ENCODE peak calls at places on chromosomes 5 and 9, in five cellular contexts. One of them, this sample, is unnamed. For H3K4me1, the result is how much of the 10 kb centered on the place peaks cover.

GRCh38 chr9:121156263-121156731 is 45.4 kb downstream of the RAB14 start:
- DNase-seq in tibial nerve: no peak
- DNase-seq in transverse colon: no peak
- DNase-seq in A673: no peak
- DNase-seq in PC-3: peak
- DNase-seq in this sample: peak

GRCh38 chr5:61468483-61468865 is 136.4 kb downstream of the ZSWIM6 start:
- DNase-seq in tibial nerve: no peak
- DNase-seq in transverse colon: no peak
- DNase-seq in A673: peak
- DNase-seq in PC-3: no peak
- DNase-seq in this sample: no peak

GRCh38 chr5:156640751-156641241 is 209.3 kb upstream of the PPP1R2B start:
- DNase-seq in tibial nerve: no peak
- DNase-seq in transverse colon: no peak
- DNase-seq in A673: no peak
- DNase-seq in PC-3: no peak
- DNase-seq in this sample: no peak

GRCh38 chr5:180078348-180078747 is 6.8 kb upstream of the RNF130 start:
- DNase-seq in tibial nerve: no peak
- DNase-seq in transverse colon: no peak
- DNase-seq in A673: no peak
- DNase-seq in PC-3: no peak
- DNase-seq in this sample: no peak

GRCh38 chr9:124278054-124278540 is 20.3 kb downstream of the NEK6 start:
- DNase-seq in tibial nerve: no peak
- DNase-seq in transverse colon: no peak
- DNase-seq in A673: no peak
- DNase-seq in PC-3: no peak
- DNase-seq in this sample: no peak

GRCh38 chr9:70614786-70615565 is 200.5 kb upstream of the KLF9 start:
- DNase-seq in tibial nerve: no peak
- DNase-seq in transverse colon: no peak
- DNase-seq in A673: no peak
- DNase-seq in PC-3: no peak
- DNase-seq in this sample: no peak

GRCh38 chr5:29089591-29090141 is 2051.3 kb upstream of the CDH9 start:
- DNase-seq in tibial nerve: no peak
- DNase-seq in transverse colon: no peak
- DNase-seq in A673: no peak
- DNase-seq in PC-3: no peak
- DNase-seq in this sample: no peak

GRCh38 chr5:126746290-126746689 is 30.6 kb upstream of the LMNB1 start:
- DNase-seq in tibial nerve: no peak
- DNase-seq in transverse colon: no peak
- DNase-seq in A673: no peak
- DNase-seq in PC-3: no peak
- DNase-seq in this sample: no peak

GRCh38 chr5:63401434-63402046 is 560.7 kb downstream of the HTR1A start:
- DNase-seq in tibial nerve: peak
- DNase-seq in transverse colon: peak
- DNase-seq in A673: peak
- DNase-seq in PC-3: peak
- DNase-seq in this sample: no peak

GRCh38 chr9:91037511-91038482 is 236.2 kb downstream of the SYK start:
- DNase-seq in tibial nerve: peak
- DNase-seq in transverse colon: peak
- DNase-seq in A673: no peak
- DNase-seq in PC-3: peak
- DNase-seq in this sample: no peak

GRCh38 chr5:167790462-167791260 is 500.8 kb upstream of the WWC1 start:
- DNase-seq in tibial nerve: no peak
- DNase-seq in transverse colon: no peak
- DNase-seq in A673: no peak
- DNase-seq in PC-3: no peak
- DNase-seq in this sample: no peak

GRCh38 chr5:142568271-142568995 is 117.5 kb downstream of the FGF1 start:
- DNase-seq in tibial nerve: peak
- DNase-seq in transverse colon: no peak
- DNase-seq in A673: no peak
- DNase-seq in PC-3: no peak
- DNase-seq in this sample: no peak

GRCh38 chr5:40627708-40628107 is 52.0 kb upstream of the PTGER4 start:
- DNase-seq in tibial nerve: no peak
- DNase-seq in transverse colon: no peak
- DNase-seq in A673: no peak
- DNase-seq in PC-3: no peak
- DNase-seq in this sample: no peak

GRCh38 chr5:2536632-2537031 is 214.8 kb downstream of the IRX2 start:
- DNase-seq in tibial nerve: no peak
- DNase-seq in transverse colon: no peak
- DNase-seq in A673: no peak
- DNase-seq in PC-3: no peak
- DNase-seq in this sample: no peak

GRCh38 chr5:139397921-139398320 is 3.0 kb upstream of the PROB1 start:
- DNase-seq in tibial nerve: no peak
- DNase-seq in transverse colon: no peak
- DNase-seq in A673: no peak
- DNase-seq in PC-3: no peak
- DNase-seq in this sample: no peak

GRCh38 chr5:147464211-147464610 is 45.7 kb downstream of the DPYSL3 start:
- DNase-seq in tibial nerve: peak
- DNase-seq in transverse colon: no peak
- DNase-seq in A673: peak
- DNase-seq in PC-3: peak
- DNase-seq in this sample: no peak

GRCh38 chr5:67512758-67513157 is 316.2 kb upstream of the CD180 start:
- DNase-seq in tibial nerve: no peak
- DNase-seq in transverse colon: no peak
- DNase-seq in A673: no peak
- DNase-seq in PC-3: no peak
- DNase-seq in this sample: no peak

GRCh38 chr5:150108711-150109605 is 22.6 kb upstream of the CSF1R start:
- DNase-seq in tibial nerve: no peak
- DNase-seq in transverse colon: no peak
- DNase-seq in A673: peak
- DNase-seq in PC-3: no peak
- DNase-seq in this sample: no peak

GRCh38 chr5:66246621-66247020 is 102.5 kb downstream of the SREK1 start:
- DNase-seq in tibial nerve: no peak
- DNase-seq in transverse colon: no peak
- DNase-seq in A673: no peak
- DNase-seq in PC-3: peak
- DNase-seq in this sample: no peak

GRCh38 chr9:75582870-75583269 is 307.6 kb upstream of the PCSK5 start:
- DNase-seq in tibial nerve: no peak
- DNase-seq in transverse colon: no peak
- DNase-seq in A673: no peak
- DNase-seq in PC-3: no peak
- DNase-seq in this sample: no peak

GRCh38 chr5:159286420-159287035 is 23.4 kb downstream of the UBLCP1 start:
- DNase-seq in tibial nerve: no peak
- DNase-seq in transverse colon: no peak
- DNase-seq in A673: peak
- DNase-seq in PC-3: peak
- DNase-seq in this sample: no peak

GRCh38 chr5:154505567-154505966 is 27.5 kb upstream of the HAND1 start:
- DNase-seq in tibial nerve: no peak
- DNase-seq in transverse colon: no peak
- DNase-seq in A673: no peak
- DNase-seq in PC-3: no peak
- DNase-seq in this sample: no peak

GRCh38 chr9:15293727-15294405 is 13.2 kb downstream of the TTC39B start:
- DNase-seq in tibial nerve: no peak
- DNase-seq in transverse colon: no peak
- DNase-seq in A673: no peak
- DNase-seq in PC-3: no peak
- DNase-seq in this sample: peak

GRCh38 chr9:15295761-15296405 is 11.1 kb downstream of the TTC39B start:
- DNase-seq in tibial nerve: no peak
- DNase-seq in transverse colon: peak
- DNase-seq in A673: no peak
- DNase-seq in PC-3: no peak
- DNase-seq in this sample: no peak

GRCh38 chr9:15304620-15305019 is 2.4 kb downstream of the TTC39B start:
- DNase-seq in tibial nerve: no peak
- DNase-seq in transverse colon: no peak
- DNase-seq in A673: no peak
- DNase-seq in PC-3: no peak
- DNase-seq in this sample: no peak

GRCh38 chr9:15298362-15298761 is 8.7 kb downstream of the TTC39B start:
- DNase-seq in tibial nerve: no peak
- DNase-seq in transverse colon: no peak
- DNase-seq in A673: no peak
- DNase-seq in PC-3: no peak
- DNase-seq in this sample: no peak

GRCh38 chr9:15299374-15299939 is 7.6 kb downstream of the TTC39B start:
- DNase-seq in tibial nerve: no peak
- DNase-seq in transverse colon: no peak
- DNase-seq in A673: no peak
- DNase-seq in PC-3: no peak
- DNase-seq in this sample: peak
- H3K4me3 ChIP-seq in tibial nerve: no peak
- H3K4me3 ChIP-seq in transverse colon: no peak
- H3K4me3 ChIP-seq in A673: no peak
- H3K4me3 ChIP-seq in PC-3: no peak
- H3K4me3 ChIP-seq in this sample: peak

GRCh38 chr9:126361810-126362238 is 35.2 kb downstream of the MVB12B start:
- DNase-seq in tibial nerve: no peak
- DNase-seq in transverse colon: no peak
- DNase-seq in A673: no peak
- DNase-seq in PC-3: no peak
- DNase-seq in this sample: no peak

GRCh38 chr9:126366366-126367011 is 39.9 kb downstream of the MVB12B start:
- DNase-seq in tibial nerve: no peak
- DNase-seq in transverse colon: peak
- DNase-seq in A673: no peak
- DNase-seq in PC-3: no peak
- DNase-seq in this sample: no peak

GRCh38 chr9:126365780-126366179 is 39.2 kb downstream of the MVB12B start:
- DNase-seq in tibial nerve: no peak
- DNase-seq in transverse colon: no peak
- DNase-seq in A673: no peak
- DNase-seq in PC-3: no peak
- DNase-seq in this sample: no peak

GRCh38 chr9:126363250-126363649 is 36.6 kb downstream of the MVB12B start:
- DNase-seq in tibial nerve: no peak
- DNase-seq in transverse colon: peak
- DNase-seq in A673: no peak
- DNase-seq in PC-3: peak
- DNase-seq in this sample: no peak

DNA sequence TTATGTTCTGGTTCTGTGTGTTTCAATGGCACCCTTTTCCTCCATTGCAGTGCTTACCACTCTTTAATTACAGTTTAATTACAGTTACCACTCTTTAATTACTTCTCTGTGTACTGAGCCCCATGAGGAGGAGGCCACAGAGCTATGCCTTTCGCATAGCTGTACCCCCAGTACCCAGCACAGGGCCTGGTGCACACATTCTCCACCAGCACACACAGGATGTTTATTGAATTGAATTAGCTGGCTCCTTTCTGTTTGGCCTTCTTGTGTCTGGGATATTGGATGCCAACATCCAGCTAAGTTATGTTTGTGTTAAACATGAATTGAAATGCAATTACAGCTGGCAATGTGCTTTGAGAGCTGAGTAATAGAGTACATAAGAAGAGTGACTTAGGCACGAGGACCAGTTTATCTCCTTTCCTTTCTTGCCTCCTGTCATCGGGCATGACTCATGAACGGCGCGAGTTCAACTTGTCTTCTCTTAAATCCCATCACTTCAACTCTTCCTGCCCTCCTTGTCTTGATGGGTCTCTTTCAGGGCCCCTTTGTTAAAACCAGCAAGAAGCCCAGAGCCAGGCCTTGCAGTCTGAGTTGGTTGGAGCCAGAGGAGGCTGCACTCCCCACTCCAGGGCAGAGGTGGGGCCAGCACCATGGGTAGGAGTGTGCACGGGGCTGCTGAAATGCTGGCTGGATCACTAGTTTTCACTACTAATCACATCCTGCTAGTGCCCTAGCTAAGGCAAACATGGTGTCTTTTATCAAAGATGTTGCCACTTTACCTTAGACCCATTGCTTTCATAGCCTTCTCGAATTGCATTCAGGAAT is 37.4 kb downstream of the MVB12B start:
- DNase-seq in tibial nerve: no peak
- DNase-seq in transverse colon: peak
- DNase-seq in A673: no peak
- DNase-seq in PC-3: peak
- DNase-seq in this sample: no peak
- H3K27ac ChIP-seq in tibial nerve: peak
- H3K27ac ChIP-seq in transverse colon: peak
- H3K27ac ChIP-seq in A673: no peak
- H3K27ac ChIP-seq in PC-3: peak
- H3K27ac ChIP-seq in this sample: no peak

GRCh38 chr5:151158287-151158661 is 695 bp upstream of the ANXA6 start:
- DNase-seq in tibial nerve: no peak
- DNase-seq in transverse colon: no peak
- DNase-seq in A673: no peak
- DNase-seq in PC-3: no peak
- DNase-seq in this sample: no peak

GRCh38 chr5:151157426-151158286 is at the start of gene ANXA6:
- DNase-seq in tibial nerve: peak
- DNase-seq in transverse colon: peak
- DNase-seq in A673: peak
- DNase-seq in PC-3: peak
- DNase-seq in this sample: peak

GRCh38 chr5:151155777-151156731 is 1.5 kb downstream of the ANXA6 start:
- DNase-seq in tibial nerve: no peak
- DNase-seq in transverse colon: peak
- DNase-seq in A673: peak
- DNase-seq in PC-3: no peak
- DNase-seq in this sample: peak

GRCh38 chr5:151155149-151155776 is 2.3 kb downstream of the ANXA6 start:
- DNase-seq in tibial nerve: no peak
- DNase-seq in transverse colon: peak
- DNase-seq in A673: peak
- DNase-seq in PC-3: no peak
- DNase-seq in this sample: peak

GRCh38 chr5:151156732-151157402 is 712 bp downstream of the ANXA6 start:
- DNase-seq in tibial nerve: no peak
- DNase-seq in transverse colon: no peak
- DNase-seq in A673: peak
- DNase-seq in PC-3: no peak
- DNase-seq in this sample: no peak
- H3K4me1 ChIP-seq in tibial nerve: half or more
- H3K4me1 ChIP-seq in transverse colon: under half
- H3K4me1 ChIP-seq in A673: under half
- H3K4me1 ChIP-seq in PC-3: under half
- H3K4me1 ChIP-seq in this sample: half or more

DNA sequence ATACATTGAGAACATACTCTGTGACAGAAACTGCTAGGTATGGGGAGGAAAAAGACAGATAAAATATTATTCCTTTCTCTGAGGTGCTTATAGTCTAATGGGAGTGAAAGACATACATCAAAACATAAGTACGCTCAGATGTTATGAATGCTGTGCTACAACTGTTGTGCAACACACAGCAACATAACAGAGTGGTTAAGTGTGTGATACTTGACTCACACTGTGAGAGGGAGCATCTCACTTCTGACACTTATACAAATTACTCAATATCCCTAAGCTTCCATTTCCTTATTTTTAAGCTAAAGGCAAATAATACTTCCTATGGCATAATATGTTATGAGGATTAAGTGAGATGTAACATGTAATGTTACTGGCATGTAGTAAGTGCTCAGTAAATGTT is 110.6 kb upstream of the FER start:
- DNase-seq in tibial nerve: no peak
- DNase-seq in transverse colon: no peak
- DNase-seq in A673: no peak
- DNase-seq in PC-3: peak
- DNase-seq in this sample: no peak
- H3K4me3 ChIP-seq in tibial nerve: no peak
- H3K4me3 ChIP-seq in transverse colon: no peak
- H3K4me3 ChIP-seq in A673: no peak
- H3K4me3 ChIP-seq in PC-3: no peak
- H3K4me3 ChIP-seq in this sample: no peak

This sample was measured in CD8-positive, alpha-beta memory T cell.